ENCODE peak calls at places on chromosomes 13 and 19, in eight cellular contexts. C is IMR-90, N is foreskin fibroblast, U is Peyer's patch, G is heart right ventricle, I is thoracic aorta, Y is nephron progenitor cell, X is astrocyte of the cerebellum. W is an unnamed sample.

GRCh38 chr19:6061420-6062130 is 48.7 kb downstream of the RFX2 start:
- DNase-seq in G (no peak), U (no peak), Y (no peak), C (no peak), X (no peak), I (no peak), N (no peak), W (no peak)

GRCh38 chr19:30651691-30652090 is 279.5 kb downstream of the ZNF536 start:
- DNase-seq in G (no peak), I (no peak), U (no peak), X (no peak), C (no peak), N (no peak), Y (no peak), W (no peak)

GRCh38 chr13:32901994-32902780 is 114.0 kb upstream of the KL start:
- DNase-seq in I (no peak), G (no peak), N (peak), C (no peak), U (no peak), X (no peak), Y (no peak), W (no peak)

GRCh38 chr19:38543807-38544568 is 73.8 kb downstream of the MAP4K1 start:
- DNase-seq in Y (no peak), I (peak), C (peak), N (peak), G (peak), X (peak), U (no peak), W (peak)

GRCh38 chr13:42054798-42055499 is 6.5 kb downstream of the DGKH start:
- DNase-seq in I (no peak), N (no peak), G (no peak), X (no peak), C (no peak), Y (no peak), U (no peak), W (no peak)

GRCh38 chr19:993361-993830 is 6.8 kb upstream of the GRIN3B start:
- DNase-seq in I (no peak), X (no peak), G (no peak), C (no peak), U (no peak), Y (no peak), N (no peak), W (no peak)

GRCh38 chr13:23547000-23547590 is 23.1 kb upstream of the TNFRSF19 start:
- DNase-seq in U (no peak), X (no peak), N (peak), I (no peak), Y (peak), C (peak), G (peak), W (no peak)

GRCh38 chr13:51913421-51914136 is 51.8 kb downstream of the CCDC70 start:
- DNase-seq in U (no peak), C (no peak), G (peak), X (no peak), Y (no peak), I (no peak), N (no peak), W (no peak)

GRCh38 chr19:29547981-29548380 is 22.2 kb downstream of the VSTM2B start:
- DNase-seq in N (no peak), C (no peak), G (no peak), Y (no peak), U (no peak), I (no peak), X (no peak), W (no peak)

GRCh38 chr13:44136693-44137268 is 236.8 kb upstream of the SERP2 start:
- DNase-seq in X (no peak), C (no peak), I (no peak), N (no peak), G (no peak), Y (no peak), U (no peak), W (no peak)

GRCh38 chr19:29084266-29084665 is 128.7 kb downstream of the UQCRFS1 start:
- DNase-seq in N (no peak), I (no peak), Y (peak), X (no peak), G (no peak), U (no peak), C (no peak), W (no peak)

GRCh38 chr13:32676242-32676641 is 90.0 kb downstream of the PDS5B start:
- DNase-seq in C (peak), I (no peak), N (no peak), G (no peak), Y (no peak), X (no peak), U (no peak), W (no peak)

GRCh38 chr13:83547043-83547442 is 335.2 kb downstream of the SLITRK1 start:
- DNase-seq in X (no peak), N (no peak), U (no peak), C (no peak), G (no peak), I (no peak), Y (no peak), W (no peak)

GRCh38 chr13:52130641-52131040 is 1.8 kb upstream of the NEK5 start:
- DNase-seq in U (no peak), I (no peak), Y (no peak), C (no peak), X (no peak), G (no peak), N (no peak), W (no peak)

GRCh38 chr19:42251572-42251990 is 3.3 kb downstream of the ERF start:
- DNase-seq in U (no peak), N (no peak), X (no peak), Y (no peak), G (no peak), I (no peak), C (no peak), W (no peak)

GRCh38 chr13:75145926-75146325 is 336.0 kb downstream of the TBC1D4 start:
- DNase-seq in N (no peak), U (no peak), C (no peak), X (no peak), Y (no peak), G (no peak), I (no peak), W (no peak)

GRCh38 chr13:75869981-75870380 is 233.9 kb downstream of the LMO7 start:
- DNase-seq in U (no peak), Y (no peak), C (no peak), I (no peak), X (no peak), G (no peak), N (no peak), W (no peak)

GRCh38 chr13:20359335-20359734 is 127.2 kb upstream of the GJB6 start:
- DNase-seq in G (no peak), U (no peak), N (peak), C (peak), X (peak), I (no peak), Y (no peak), W (peak)

GRCh38 chr13:32125221-32125621 is 93.6 kb downstream of the FRY start:
- DNase-seq in U (no peak), N (peak), Y (no peak), C (peak), G (peak), I (no peak), X (no peak), W (no peak)

GRCh38 chr19:19256072-19256969 is 16.8 kb downstream of the TM6SF2 start:
- DNase-seq in N (no peak), C (no peak), U (no peak), I (no peak), X (no peak), Y (no peak), G (no peak), W (no peak)

GRCh38 chr19:33905937-33906577 is 109.4 kb downstream of the KCTD15 start:
- DNase-seq in N (no peak), I (no peak), G (peak), C (no peak), U (peak), Y (peak), X (no peak), W (no peak)

GRCh38 chr19:7254590-7254989 is 39.6 kb downstream of the INSR start:
- DNase-seq in X (no peak), N (no peak), C (no peak), Y (peak), G (no peak), U (no peak), I (no peak), W (no peak)

GRCh38 chr19:8468761-8469458 is 24.1 kb downstream of the HNRNPM start:
- DNase-seq in U (no peak), N (peak), Y (no peak), C (peak), X (peak), G (no peak), I (no peak), W (peak)

GRCh38 chr13:20398459-20398858 is 127.2 kb downstream of the CRYL1 start:
- DNase-seq in G (no peak), Y (no peak), X (no peak), N (no peak), I (no peak), U (no peak), C (no peak), W (no peak)

GRCh38 chr19:35247526-35248309 is 1.1 kb upstream of the LSR start:
- DNase-seq in G (peak), C (no peak), X (no peak), U (peak), N (no peak), I (no peak), Y (peak), W (no peak)
- TF ChIP-seq CTCF in G (peak), C (no peak), X (no peak), U (peak), N (no peak), I (peak), Y (peak), W (no peak)

GRCh38 chr13:49499889-49500660 is 4.3 kb downstream of the PHF11 start:
- DNase-seq in N (peak), Y (no peak), U (no peak), G (no peak), C (peak), X (peak), I (no peak), W (peak)
- TF ChIP-seq CTCF in N (no peak), Y (no peak), U (no peak), G (no peak), C (no peak), X (no peak), I (no peak), W (no peak)

DNA sequence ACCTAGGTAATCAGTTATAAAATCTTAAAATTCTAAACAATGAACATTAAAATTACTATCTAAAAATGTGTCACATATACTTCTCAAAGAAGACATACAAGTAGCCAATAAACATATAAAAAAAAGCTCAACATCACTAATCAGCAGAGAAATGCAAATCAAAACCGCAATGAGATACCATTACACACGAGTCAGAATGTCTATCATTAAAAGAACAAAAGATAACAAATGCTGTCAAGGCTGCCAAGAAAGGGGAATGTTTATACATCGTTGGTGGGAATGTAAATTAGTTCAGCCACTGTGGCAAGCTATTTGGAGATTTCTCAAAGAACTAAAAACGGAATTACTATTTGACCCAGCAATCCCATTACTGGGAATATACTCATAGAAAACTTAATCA is 310.3 kb upstream of the EDNRB start:
- DNase-seq in G (no peak), X (peak), Y (no peak), I (no peak), U (no peak), N (no peak), C (no peak), W (no peak)
- TF ChIP-seq CTCF in G (no peak), X (no peak), Y (no peak), I (no peak), U (no peak), N (no peak), C (no peak), W (no peak)

GRCh38 chr13:111152836-111153235 is 37.7 kb downstream of the ARHGEF7 start:
- DNase-seq in X (no peak), C (no peak), Y (no peak), I (no peak), U (no peak), G (no peak), N (no peak), W (no peak)

GRCh38 chr13:111156421-111156820 is 41.3 kb downstream of the ARHGEF7 start:
- DNase-seq in C (no peak), X (no peak), G (no peak), U (no peak), I (no peak), Y (no peak), N (no peak), W (no peak)

GRCh38 chr13:111153977-111154332 is 38.8 kb downstream of the ARHGEF7 start:
- DNase-seq in X (no peak), C (no peak), I (no peak), N (peak), G (no peak), U (peak), Y (peak), W (no peak)

GRCh38 chr13:111158136-111158805 is 43.2 kb downstream of the ARHGEF7 start:
- DNase-seq in Y (no peak), U (no peak), N (no peak), G (no peak), I (no peak), C (no peak), X (no peak), W (no peak)

GRCh38 chr13:111153279-111153976 is 38.3 kb downstream of the ARHGEF7 start:
- DNase-seq in U (peak), Y (peak), C (peak), N (peak), X (peak), I (peak), G (peak), W (peak)
- TF ChIP-seq CTCF in U (no peak), Y (no peak), C (peak), N (no peak), X (peak), I (no peak), G (peak), W (peak)